ENCODE peak calls at places on chromosomes 5 and 9, in nine cellular contexts. One of them, this sample, is unnamed.

GRCh38 chr5:154653764-154654483 is 101.3 kb upstream of the LARP1 start:
- DNase-seq in colonic mucosa: no peak
- DNase-seq in fibroblast of lung: no peak
- DNase-seq in NT2/D1: no peak
- DNase-seq in SK-N-SH: peak; percentile 80
- DNase-seq in neuronal stem cell: no peak
- DNase-seq in HepG2: no peak
- DNase-seq in K562: peak; percentile 99
- DNase-seq in mesendoderm: no peak
- DNase-seq in this sample: no peak

GRCh38 chr5:92641031-92641962 is 939.7 kb downstream of the NR2F1-AS1 start:
- DNase-seq in colonic mucosa: peak; percentile 28
- DNase-seq in fibroblast of lung: peak; percentile 82
- DNase-seq in NT2/D1: no peak
- DNase-seq in SK-N-SH: peak; percentile 50
- DNase-seq in neuronal stem cell: no peak
- DNase-seq in HepG2: peak; percentile 79
- DNase-seq in K562: no peak
- DNase-seq in mesendoderm: no peak
- DNase-seq in this sample: peak; percentile 77

GRCh38 chr9:93206576-93207155 is 22.7 kb downstream of the WNK2 start:
- DNase-seq in colonic mucosa: no peak
- DNase-seq in fibroblast of lung: no peak
- DNase-seq in NT2/D1: no peak
- DNase-seq in SK-N-SH: no peak
- DNase-seq in neuronal stem cell: no peak
- DNase-seq in HepG2: no peak
- DNase-seq in K562: no peak
- DNase-seq in mesendoderm: no peak
- DNase-seq in this sample: no peak

GRCh38 chr5:129820-130219 is 37.9 kb downstream of the PLEKHG4B start:
- DNase-seq in colonic mucosa: no peak
- DNase-seq in fibroblast of lung: peak; percentile 92
- DNase-seq in NT2/D1: no peak
- DNase-seq in SK-N-SH: no peak
- DNase-seq in neuronal stem cell: no peak
- DNase-seq in HepG2: no peak
- DNase-seq in K562: no peak
- DNase-seq in mesendoderm: peak; percentile 56
- DNase-seq in this sample: peak; percentile 93

GRCh38 chr5:14873790-14874189 is 2.2 kb upstream of the ANKH start:
- DNase-seq in colonic mucosa: no peak
- DNase-seq in fibroblast of lung: no peak
- DNase-seq in NT2/D1: no peak
- DNase-seq in SK-N-SH: no peak
- DNase-seq in neuronal stem cell: no peak
- DNase-seq in HepG2: no peak
- DNase-seq in K562: no peak
- DNase-seq in mesendoderm: no peak
- DNase-seq in this sample: no peak

GRCh38 chr9:36868591-36869282 is 165.3 kb downstream of the PAX5 start:
- DNase-seq in colonic mucosa: no peak
- DNase-seq in fibroblast of lung: no peak
- DNase-seq in NT2/D1: no peak
- DNase-seq in SK-N-SH: no peak
- DNase-seq in neuronal stem cell: no peak
- DNase-seq in HepG2: no peak
- DNase-seq in K562: no peak
- DNase-seq in mesendoderm: no peak
- DNase-seq in this sample: no peak

GRCh38 chr9:122331523-122331927 is 39.3 kb upstream of the PTGS1 start:
- DNase-seq in colonic mucosa: no peak
- DNase-seq in fibroblast of lung: peak; percentile 7
- DNase-seq in NT2/D1: no peak
- DNase-seq in SK-N-SH: no peak
- DNase-seq in neuronal stem cell: no peak
- DNase-seq in HepG2: no peak
- DNase-seq in K562: peak; percentile 62
- DNase-seq in mesendoderm: no peak
- DNase-seq in this sample: no peak

GRCh38 chr9:137030528-137030927 is 1.4 kb downstream of the FUT7 start:
- DNase-seq in colonic mucosa: peak; percentile 31
- DNase-seq in fibroblast of lung: no peak
- DNase-seq in NT2/D1: no peak
- DNase-seq in SK-N-SH: no peak
- DNase-seq in neuronal stem cell: no peak
- DNase-seq in HepG2: no peak
- DNase-seq in K562: no peak
- DNase-seq in mesendoderm: no peak
- DNase-seq in this sample: no peak

GRCh38 chr9:72132052-72132451 is 17.2 kb upstream of the GDA start:
- DNase-seq in colonic mucosa: no peak
- DNase-seq in fibroblast of lung: no peak
- DNase-seq in NT2/D1: no peak
- DNase-seq in SK-N-SH: no peak
- DNase-seq in neuronal stem cell: no peak
- DNase-seq in HepG2: no peak
- DNase-seq in K562: no peak
- DNase-seq in mesendoderm: no peak
- DNase-seq in this sample: no peak

GRCh38 chr5:136197462-136198142 is 4.6 kb upstream of the SMIM32 start:
- DNase-seq in colonic mucosa: peak; percentile 10
- DNase-seq in fibroblast of lung: no peak
- DNase-seq in NT2/D1: no peak
- DNase-seq in SK-N-SH: peak; percentile 4
- DNase-seq in neuronal stem cell: no peak
- DNase-seq in HepG2: no peak
- DNase-seq in K562: no peak
- DNase-seq in mesendoderm: no peak
- DNase-seq in this sample: no peak

GRCh38 chr5:112604741-112605390 is 132.8 kb upstream of the APC start:
- DNase-seq in colonic mucosa: peak; percentile 22
- DNase-seq in fibroblast of lung: no peak
- DNase-seq in NT2/D1: no peak
- DNase-seq in SK-N-SH: peak; percentile 12
- DNase-seq in neuronal stem cell: peak; percentile 5
- DNase-seq in HepG2: peak; percentile 68
- DNase-seq in K562: peak; percentile 43
- DNase-seq in mesendoderm: peak; percentile 60
- DNase-seq in this sample: no peak

GRCh38 chr5:173963107-173963506 is 25.9 kb upstream of the C5orf47 start:
- DNase-seq in colonic mucosa: no peak
- DNase-seq in fibroblast of lung: peak; percentile 84
- DNase-seq in NT2/D1: no peak
- DNase-seq in SK-N-SH: no peak
- DNase-seq in neuronal stem cell: no peak
- DNase-seq in HepG2: no peak
- DNase-seq in K562: no peak
- DNase-seq in mesendoderm: no peak
- DNase-seq in this sample: peak; percentile 79

GRCh38 chr5:142385194-142385593 is 60.4 kb upstream of the SPRY4 start:
- DNase-seq in colonic mucosa: no peak
- DNase-seq in fibroblast of lung: peak; percentile 84
- DNase-seq in NT2/D1: no peak
- DNase-seq in SK-N-SH: no peak
- DNase-seq in neuronal stem cell: no peak
- DNase-seq in HepG2: no peak
- DNase-seq in K562: no peak
- DNase-seq in mesendoderm: no peak
- DNase-seq in this sample: peak; percentile 79

GRCh38 chr9:31807574-31808256 is 576.7 kb upstream of the ACO1 start:
- DNase-seq in colonic mucosa: no peak
- DNase-seq in fibroblast of lung: no peak
- DNase-seq in NT2/D1: no peak
- DNase-seq in SK-N-SH: no peak
- DNase-seq in neuronal stem cell: no peak
- DNase-seq in HepG2: peak; percentile 43
- DNase-seq in K562: peak; percentile 11
- DNase-seq in mesendoderm: peak; percentile 80
- DNase-seq in this sample: no peak

GRCh38 chr9:117413346-117414219 is 1.3 kb downstream of the ASTN2 start:
- DNase-seq in colonic mucosa: no peak
- DNase-seq in fibroblast of lung: no peak
- DNase-seq in NT2/D1: no peak
- DNase-seq in SK-N-SH: peak; percentile 82
- DNase-seq in neuronal stem cell: peak; percentile 48
- DNase-seq in HepG2: no peak
- DNase-seq in K562: no peak
- DNase-seq in mesendoderm: peak; percentile 67
- DNase-seq in this sample: no peak

GRCh38 chr5:68239485-68239884 is 23.9 kb downstream of the PIK3R1 start:
- DNase-seq in colonic mucosa: peak; percentile 70
- DNase-seq in fibroblast of lung: peak; percentile 91
- DNase-seq in NT2/D1: no peak
- DNase-seq in SK-N-SH: peak; percentile 72
- DNase-seq in neuronal stem cell: no peak
- DNase-seq in HepG2: peak; percentile 94
- DNase-seq in K562: peak; percentile 24
- DNase-seq in mesendoderm: no peak
- DNase-seq in this sample: peak; percentile 91

GRCh38 chr5:132293992-132294727 is at the start of gene SLC22A4:
- DNase-seq in colonic mucosa: peak; percentile 85
- DNase-seq in fibroblast of lung: peak; percentile 94
- DNase-seq in NT2/D1: peak; percentile 77
- DNase-seq in SK-N-SH: peak; percentile 94
- DNase-seq in neuronal stem cell: peak; percentile 88
- DNase-seq in HepG2: peak; percentile 87
- DNase-seq in K562: peak; percentile 90
- DNase-seq in mesendoderm: peak; percentile 97
- DNase-seq in this sample: peak; percentile 89

GRCh38 chr9:121601234-121601633 is 50.2 kb upstream of the DAB2IP start:
- DNase-seq in colonic mucosa: no peak
- DNase-seq in fibroblast of lung: no peak
- DNase-seq in NT2/D1: no peak
- DNase-seq in SK-N-SH: no peak
- DNase-seq in neuronal stem cell: no peak
- DNase-seq in HepG2: peak; percentile 44
- DNase-seq in K562: no peak
- DNase-seq in mesendoderm: no peak
- DNase-seq in this sample: no peak

GRCh38 chr5:139385061-139385889 is 2.2 kb upstream of the SLC23A1 start:
- DNase-seq in colonic mucosa: no peak
- DNase-seq in fibroblast of lung: no peak
- DNase-seq in NT2/D1: no peak
- DNase-seq in SK-N-SH: no peak
- DNase-seq in neuronal stem cell: no peak
- DNase-seq in HepG2: peak; percentile 73
- DNase-seq in K562: peak; percentile 80
- DNase-seq in mesendoderm: no peak
- DNase-seq in this sample: no peak

GRCh38 chr9:70392189-70392588 is 22.3 kb downstream of the KLF9 start:
- DNase-seq in colonic mucosa: no peak
- DNase-seq in fibroblast of lung: no peak
- DNase-seq in NT2/D1: no peak
- DNase-seq in SK-N-SH: peak; percentile 34
- DNase-seq in neuronal stem cell: no peak
- DNase-seq in HepG2: no peak
- DNase-seq in K562: no peak
- DNase-seq in mesendoderm: no peak
- DNase-seq in this sample: no peak

GRCh38 chr9:95077766-95078382 is 239.6 kb downstream of the FANCC start:
- DNase-seq in colonic mucosa: no peak
- DNase-seq in fibroblast of lung: no peak
- DNase-seq in NT2/D1: no peak
- DNase-seq in SK-N-SH: no peak
- DNase-seq in neuronal stem cell: no peak
- DNase-seq in HepG2: no peak
- DNase-seq in K562: no peak
- DNase-seq in mesendoderm: peak; percentile 55
- DNase-seq in this sample: no peak

GRCh38 chr9:125705893-125706292 is 1.1 kb downstream of the MAPKAP1 start:
- DNase-seq in colonic mucosa: no peak
- DNase-seq in fibroblast of lung: no peak
- DNase-seq in NT2/D1: no peak
- DNase-seq in SK-N-SH: no peak
- DNase-seq in neuronal stem cell: no peak
- DNase-seq in HepG2: no peak
- DNase-seq in K562: no peak
- DNase-seq in mesendoderm: no peak
- DNase-seq in this sample: no peak
- H3K9ac ChIP-seq in colonic mucosa: peak overlapping the region; percentile 81
- H3K9ac ChIP-seq in fibroblast of lung: no peak overlapping the region
- H3K9ac ChIP-seq in NT2/D1: peak overlapping the region; percentile 95
- H3K9ac ChIP-seq in SK-N-SH: peak overlapping the region; percentile 91
- H3K9ac ChIP-seq in neuronal stem cell: no peak overlapping the region
- H3K9ac ChIP-seq in HepG2: peak overlapping the region; percentile 94
- H3K9ac ChIP-seq in K562: peak overlapping the region; percentile 92
- H3K9ac ChIP-seq in mesendoderm: peak overlapping the region; percentile 90
- H3K9ac ChIP-seq in this sample: peak overlapping the region; percentile 92

DNA sequence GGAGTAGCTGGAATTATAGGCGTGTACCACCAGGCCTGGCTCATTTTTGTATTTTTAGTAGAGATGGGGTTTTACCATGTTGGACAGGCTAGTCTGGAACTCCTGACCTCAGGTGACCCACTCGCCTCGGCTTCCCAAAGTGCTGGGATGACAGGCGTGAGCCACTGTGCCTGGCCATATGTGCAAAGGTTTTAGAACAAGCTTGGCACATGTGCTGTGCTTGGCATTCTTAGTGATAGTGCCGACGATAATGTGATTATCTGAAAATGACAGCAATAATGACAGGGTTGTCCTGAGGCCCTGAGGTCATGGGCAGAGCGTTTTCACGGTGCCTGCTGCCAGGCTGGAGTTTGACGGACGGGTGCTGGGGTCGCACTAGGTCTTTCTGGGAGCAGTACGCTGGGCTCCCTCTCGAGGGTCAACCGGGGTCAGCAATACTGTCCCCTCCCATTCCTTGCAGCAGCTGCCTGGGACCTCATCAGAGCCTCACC is 42.6 kb downstream of the HMCN2 start:
- DNase-seq in colonic mucosa: no peak
- DNase-seq in fibroblast of lung: no peak
- DNase-seq in NT2/D1: no peak
- DNase-seq in SK-N-SH: peak; percentile 83
- DNase-seq in neuronal stem cell: no peak
- DNase-seq in HepG2: no peak
- DNase-seq in K562: no peak
- DNase-seq in mesendoderm: no peak
- DNase-seq in this sample: no peak
- H3K9ac ChIP-seq in colonic mucosa: no peak overlapping the region
- H3K9ac ChIP-seq in fibroblast of lung: no peak overlapping the region
- H3K9ac ChIP-seq in NT2/D1: no peak overlapping the region
- H3K9ac ChIP-seq in SK-N-SH: no peak overlapping the region
- H3K9ac ChIP-seq in neuronal stem cell: no peak overlapping the region
- H3K9ac ChIP-seq in HepG2: no peak overlapping the region
- H3K9ac ChIP-seq in K562: no peak overlapping the region
- H3K9ac ChIP-seq in mesendoderm: no peak overlapping the region
- H3K9ac ChIP-seq in this sample: no peak overlapping the region

GRCh38 chr9:21096901-21097255 is 19.1 kb upstream of the IFNB1 start:
- DNase-seq in colonic mucosa: no peak
- DNase-seq in fibroblast of lung: no peak
- DNase-seq in NT2/D1: no peak
- DNase-seq in SK-N-SH: no peak
- DNase-seq in neuronal stem cell: no peak
- DNase-seq in HepG2: no peak
- DNase-seq in K562: no peak
- DNase-seq in mesendoderm: no peak
- DNase-seq in this sample: no peak
- H3K9ac ChIP-seq in colonic mucosa: no peak overlapping the region
- H3K9ac ChIP-seq in fibroblast of lung: no peak overlapping the region
- H3K9ac ChIP-seq in NT2/D1: no peak overlapping the region
- H3K9ac ChIP-seq in SK-N-SH: no peak overlapping the region
- H3K9ac ChIP-seq in neuronal stem cell: no peak overlapping the region
- H3K9ac ChIP-seq in HepG2: no peak overlapping the region
- H3K9ac ChIP-seq in K562: no peak overlapping the region
- H3K9ac ChIP-seq in mesendoderm: no peak overlapping the region
- H3K9ac ChIP-seq in this sample: no peak overlapping the region

GRCh38 chr5:172839669-172840068 is 5.6 kb downstream of the ERGIC1 start:
- DNase-seq in colonic mucosa: no peak
- DNase-seq in fibroblast of lung: no peak
- DNase-seq in NT2/D1: no peak
- DNase-seq in SK-N-SH: no peak
- DNase-seq in neuronal stem cell: no peak
- DNase-seq in HepG2: no peak
- DNase-seq in K562: no peak
- DNase-seq in mesendoderm: no peak
- DNase-seq in this sample: no peak
- H3K9ac ChIP-seq in colonic mucosa: peak overlapping the region; percentile 40
- H3K9ac ChIP-seq in fibroblast of lung: no peak overlapping the region
- H3K9ac ChIP-seq in NT2/D1: no peak overlapping the region
- H3K9ac ChIP-seq in SK-N-SH: no peak overlapping the region
- H3K9ac ChIP-seq in neuronal stem cell: peak overlapping the region; percentile 51
- H3K9ac ChIP-seq in HepG2: no peak overlapping the region
- H3K9ac ChIP-seq in K562: no peak overlapping the region
- H3K9ac ChIP-seq in mesendoderm: no peak overlapping the region
- H3K9ac ChIP-seq in this sample: no peak overlapping the region

This sample was measured in astrocyte.